ENCODE peak calls at places on chromosomes 7 and 10, in nine cellular contexts. One of them, this sample, is unnamed.

GRCh38 chr7:94145602-94146001 is 141.4 kb upstream of the BET1 start:
- DNase-seq in astrocyte of the cerebellum: no peak
- DNase-seq in retinal pigment epithelial cell: no peak
- DNase-seq in tibial artery: no peak
- DNase-seq in IMR-90: peak
- DNase-seq in cardiac fibroblast: peak
- DNase-seq in AG04450: no peak
- DNase-seq in fibroblast of pulmonary artery: peak
- DNase-seq in brain microvascular endothelial cell: no peak
- DNase-seq in this sample: no peak

GRCh38 chr10:45509491-45509890 is 135.5 kb downstream of the ALOX5 start:
- DNase-seq in retinal pigment epithelial cell: no peak
- DNase-seq in fibroblast of pulmonary artery: no peak
- DNase-seq in astrocyte of the cerebellum: no peak
- DNase-seq in cardiac fibroblast: no peak
- DNase-seq in AG04450: no peak
- DNase-seq in brain microvascular endothelial cell: no peak
- DNase-seq in tibial artery: no peak
- DNase-seq in IMR-90: no peak
- DNase-seq in this sample: no peak

GRCh38 chr10:132613566-132614348 is 76.2 kb downstream of the INPP5A start:
- DNase-seq in astrocyte of the cerebellum: no peak
- DNase-seq in cardiac fibroblast: no peak
- DNase-seq in fibroblast of pulmonary artery: no peak
- DNase-seq in IMR-90: no peak
- DNase-seq in tibial artery: no peak
- DNase-seq in AG04450: no peak
- DNase-seq in brain microvascular endothelial cell: no peak
- DNase-seq in retinal pigment epithelial cell: no peak
- DNase-seq in this sample: no peak

GRCh38 chr10:44353128-44353390 is 31.8 kb downstream of the CXCL12 start:
- DNase-seq in IMR-90: no peak
- DNase-seq in retinal pigment epithelial cell: no peak
- DNase-seq in tibial artery: peak
- DNase-seq in AG04450: no peak
- DNase-seq in astrocyte of the cerebellum: no peak
- DNase-seq in brain microvascular endothelial cell: no peak
- DNase-seq in cardiac fibroblast: no peak
- DNase-seq in fibroblast of pulmonary artery: no peak
- DNase-seq in this sample: no peak

GRCh38 chr7:100612730-100613446 is 548 bp downstream of the MOSPD3 start:
- DNase-seq in astrocyte of the cerebellum: no peak
- DNase-seq in tibial artery: peak
- DNase-seq in brain microvascular endothelial cell: no peak
- DNase-seq in fibroblast of pulmonary artery: no peak
- DNase-seq in cardiac fibroblast: no peak
- DNase-seq in IMR-90: no peak
- DNase-seq in retinal pigment epithelial cell: no peak
- DNase-seq in AG04450: no peak
- DNase-seq in this sample: no peak

GRCh38 chr10:79052311-79053080 is 16.3 kb upstream of the ZMIZ1 start:
- DNase-seq in cardiac fibroblast: no peak
- DNase-seq in retinal pigment epithelial cell: no peak
- DNase-seq in IMR-90: no peak
- DNase-seq in brain microvascular endothelial cell: no peak
- DNase-seq in AG04450: no peak
- DNase-seq in astrocyte of the cerebellum: no peak
- DNase-seq in tibial artery: peak
- DNase-seq in fibroblast of pulmonary artery: peak
- DNase-seq in this sample: no peak

GRCh38 chr10:102635377-102635776 is 8.9 kb upstream of the TRIM8 start:
- DNase-seq in tibial artery: no peak
- DNase-seq in brain microvascular endothelial cell: no peak
- DNase-seq in IMR-90: no peak
- DNase-seq in AG04450: no peak
- DNase-seq in cardiac fibroblast: no peak
- DNase-seq in fibroblast of pulmonary artery: no peak
- DNase-seq in astrocyte of the cerebellum: no peak
- DNase-seq in retinal pigment epithelial cell: no peak
- DNase-seq in this sample: no peak

GRCh38 chr7:79833616-79834015 is 301.0 kb upstream of the GNAI1 start:
- DNase-seq in fibroblast of pulmonary artery: no peak
- DNase-seq in cardiac fibroblast: no peak
- DNase-seq in tibial artery: no peak
- DNase-seq in astrocyte of the cerebellum: no peak
- DNase-seq in brain microvascular endothelial cell: no peak
- DNase-seq in IMR-90: peak
- DNase-seq in retinal pigment epithelial cell: no peak
- DNase-seq in AG04450: no peak
- DNase-seq in this sample: no peak

GRCh38 chr10:117391436-117392205 is 16.4 kb upstream of the PDZD8 start:
- DNase-seq in astrocyte of the cerebellum: peak
- DNase-seq in brain microvascular endothelial cell: no peak
- DNase-seq in tibial artery: no peak
- DNase-seq in retinal pigment epithelial cell: peak
- DNase-seq in fibroblast of pulmonary artery: peak
- DNase-seq in cardiac fibroblast: peak
- DNase-seq in AG04450: no peak
- DNase-seq in IMR-90: peak
- DNase-seq in this sample: no peak

GRCh38 chr7:104240400-104240799 is 32.6 kb upstream of the ORC5 start:
- DNase-seq in fibroblast of pulmonary artery: no peak
- DNase-seq in tibial artery: no peak
- DNase-seq in IMR-90: no peak
- DNase-seq in astrocyte of the cerebellum: no peak
- DNase-seq in retinal pigment epithelial cell: no peak
- DNase-seq in AG04450: no peak
- DNase-seq in cardiac fibroblast: no peak
- DNase-seq in brain microvascular endothelial cell: no peak
- DNase-seq in this sample: no peak

GRCh38 chr10:13617146-13617545 is 30.4 kb downstream of the PRPF18 start:
- DNase-seq in AG04450: no peak
- DNase-seq in fibroblast of pulmonary artery: no peak
- DNase-seq in brain microvascular endothelial cell: no peak
- DNase-seq in tibial artery: no peak
- DNase-seq in IMR-90: peak
- DNase-seq in astrocyte of the cerebellum: peak
- DNase-seq in cardiac fibroblast: no peak
- DNase-seq in retinal pigment epithelial cell: no peak
- DNase-seq in this sample: no peak

GRCh38 chr10:13614530-13615332 is 28.0 kb downstream of the PRPF18 start:
- DNase-seq in tibial artery: peak
- DNase-seq in astrocyte of the cerebellum: peak
- DNase-seq in brain microvascular endothelial cell: peak
- DNase-seq in IMR-90: peak
- DNase-seq in retinal pigment epithelial cell: peak
- DNase-seq in fibroblast of pulmonary artery: peak
- DNase-seq in cardiac fibroblast: no peak
- DNase-seq in AG04450: peak
- DNase-seq in this sample: no peak

GRCh38 chr10:13613519-13613918 is 26.8 kb downstream of the PRPF18 start:
- DNase-seq in IMR-90: peak
- DNase-seq in AG04450: no peak
- DNase-seq in fibroblast of pulmonary artery: peak
- DNase-seq in astrocyte of the cerebellum: peak
- DNase-seq in brain microvascular endothelial cell: peak
- DNase-seq in retinal pigment epithelial cell: peak
- DNase-seq in tibial artery: no peak
- DNase-seq in cardiac fibroblast: peak
- DNase-seq in this sample: no peak

GRCh38 chr10:13615650-13616049 is 28.9 kb downstream of the PRPF18 start:
- DNase-seq in cardiac fibroblast: no peak
- DNase-seq in retinal pigment epithelial cell: no peak
- DNase-seq in IMR-90: no peak
- DNase-seq in astrocyte of the cerebellum: no peak
- DNase-seq in brain microvascular endothelial cell: no peak
- DNase-seq in tibial artery: no peak
- DNase-seq in AG04450: no peak
- DNase-seq in fibroblast of pulmonary artery: no peak
- DNase-seq in this sample: no peak

GRCh38 chr10:13612654-13613373 is 26.0 kb downstream of the PRPF18 start:
- DNase-seq in retinal pigment epithelial cell: no peak
- DNase-seq in brain microvascular endothelial cell: no peak
- DNase-seq in tibial artery: no peak
- DNase-seq in cardiac fibroblast: no peak
- DNase-seq in IMR-90: no peak
- DNase-seq in fibroblast of pulmonary artery: no peak
- DNase-seq in AG04450: no peak
- DNase-seq in astrocyte of the cerebellum: no peak
- DNase-seq in this sample: no peak
- TF ChIP-seq CTCF in retinal pigment epithelial cell: peak
- TF ChIP-seq CTCF in brain microvascular endothelial cell: peak
- TF ChIP-seq CTCF in tibial artery: no peak
- TF ChIP-seq CTCF in cardiac fibroblast: no peak
- TF ChIP-seq CTCF in IMR-90: no peak
- TF ChIP-seq CTCF in fibroblast of pulmonary artery: no peak
- TF ChIP-seq CTCF in AG04450: peak
- TF ChIP-seq CTCF in astrocyte of the cerebellum: no peak
- TF ChIP-seq CTCF in this sample: peak

GRCh38 chr7:114923403-114923713 is 1.5 kb downstream of the MDFIC start:
- DNase-seq in AG04450: no peak
- DNase-seq in fibroblast of pulmonary artery: no peak
- DNase-seq in astrocyte of the cerebellum: no peak
- DNase-seq in cardiac fibroblast: no peak
- DNase-seq in IMR-90: no peak
- DNase-seq in retinal pigment epithelial cell: no peak
- DNase-seq in brain microvascular endothelial cell: no peak
- DNase-seq in tibial artery: no peak
- DNase-seq in this sample: no peak

GRCh38 chr7:114928060-114928459 is 6.2 kb downstream of the MDFIC start:
- DNase-seq in astrocyte of the cerebellum: no peak
- DNase-seq in retinal pigment epithelial cell: no peak
- DNase-seq in AG04450: no peak
- DNase-seq in tibial artery: no peak
- DNase-seq in fibroblast of pulmonary artery: no peak
- DNase-seq in IMR-90: no peak
- DNase-seq in cardiac fibroblast: no peak
- DNase-seq in brain microvascular endothelial cell: no peak
- DNase-seq in this sample: no peak

GRCh38 chr7:114922652-114923402 is 933 bp downstream of the MDFIC start:
- DNase-seq in IMR-90: peak
- DNase-seq in fibroblast of pulmonary artery: peak
- DNase-seq in retinal pigment epithelial cell: no peak
- DNase-seq in brain microvascular endothelial cell: peak
- DNase-seq in astrocyte of the cerebellum: no peak
- DNase-seq in tibial artery: peak
- DNase-seq in cardiac fibroblast: peak
- DNase-seq in AG04450: no peak
- DNase-seq in this sample: no peak

GRCh38 chr7:114924066-114924712 is 2.3 kb downstream of the MDFIC start:
- DNase-seq in AG04450: no peak
- DNase-seq in tibial artery: no peak
- DNase-seq in IMR-90: no peak
- DNase-seq in brain microvascular endothelial cell: no peak
- DNase-seq in fibroblast of pulmonary artery: no peak
- DNase-seq in retinal pigment epithelial cell: no peak
- DNase-seq in astrocyte of the cerebellum: no peak
- DNase-seq in cardiac fibroblast: no peak
- DNase-seq in this sample: no peak

GRCh38 chr7:114925443-114925842 is 3.5 kb downstream of the MDFIC start:
- DNase-seq in fibroblast of pulmonary artery: no peak
- DNase-seq in cardiac fibroblast: no peak
- DNase-seq in IMR-90: no peak
- DNase-seq in astrocyte of the cerebellum: no peak
- DNase-seq in brain microvascular endothelial cell: no peak
- DNase-seq in retinal pigment epithelial cell: no peak
- DNase-seq in AG04450: no peak
- DNase-seq in tibial artery: no peak
- DNase-seq in this sample: no peak
- H3K4me3 ChIP-seq in fibroblast of pulmonary artery: no peak
- H3K4me3 ChIP-seq in cardiac fibroblast: no peak
- H3K4me3 ChIP-seq in IMR-90: no peak
- H3K4me3 ChIP-seq in astrocyte of the cerebellum: no peak
- H3K4me3 ChIP-seq in brain microvascular endothelial cell: no peak
- H3K4me3 ChIP-seq in retinal pigment epithelial cell: no peak
- H3K4me3 ChIP-seq in AG04450: no peak
- H3K4me3 ChIP-seq in tibial artery: no peak
- H3K4me3 ChIP-seq in this sample: no peak

DNA sequence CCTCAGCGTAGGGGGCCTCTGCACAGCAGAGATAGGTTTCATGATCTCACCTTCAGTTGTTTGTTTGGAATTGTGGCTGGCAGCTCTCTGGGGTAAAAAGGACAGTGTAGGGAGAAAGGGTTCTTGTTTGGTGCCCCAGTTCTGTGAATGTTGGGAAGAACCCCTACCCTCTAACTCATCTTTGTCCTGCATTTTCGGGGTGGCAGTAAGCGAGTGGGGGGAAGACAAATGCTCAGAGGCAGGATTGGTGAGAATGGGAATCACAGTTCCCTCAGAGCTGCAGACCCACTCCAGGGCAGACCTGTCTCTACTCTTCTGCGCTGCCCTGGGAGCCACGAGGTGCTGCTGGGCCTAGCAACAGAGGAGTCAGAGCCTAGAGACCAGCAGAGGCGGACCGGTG is 1.8 kb upstream of the LBX1 start:
- DNase-seq in retinal pigment epithelial cell: no peak
- DNase-seq in brain microvascular endothelial cell: no peak
- DNase-seq in AG04450: no peak
- DNase-seq in fibroblast of pulmonary artery: no peak
- DNase-seq in tibial artery: no peak
- DNase-seq in cardiac fibroblast: no peak
- DNase-seq in IMR-90: no peak
- DNase-seq in astrocyte of the cerebellum: no peak
- DNase-seq in this sample: no peak
- TF ChIP-seq CTCF in retinal pigment epithelial cell: no peak
- TF ChIP-seq CTCF in brain microvascular endothelial cell: no peak
- TF ChIP-seq CTCF in AG04450: no peak
- TF ChIP-seq CTCF in fibroblast of pulmonary artery: no peak
- TF ChIP-seq CTCF in tibial artery: no peak
- TF ChIP-seq CTCF in cardiac fibroblast: no peak
- TF ChIP-seq CTCF in IMR-90: no peak
- TF ChIP-seq CTCF in astrocyte of the cerebellum: no peak
- TF ChIP-seq CTCF in this sample: no peak

GRCh38 chr10:89346264-89346971 is 18.6 kb downstream of the IFIT3 start:
- DNase-seq in cardiac fibroblast: peak
- DNase-seq in AG04450: no peak
- DNase-seq in brain microvascular endothelial cell: no peak
- DNase-seq in astrocyte of the cerebellum: no peak
- DNase-seq in fibroblast of pulmonary artery: peak
- DNase-seq in IMR-90: peak
- DNase-seq in retinal pigment epithelial cell: no peak
- DNase-seq in tibial artery: no peak
- DNase-seq in this sample: no peak
- H3K4me3 ChIP-seq in cardiac fibroblast: no peak
- H3K4me3 ChIP-seq in AG04450: no peak
- H3K4me3 ChIP-seq in brain microvascular endothelial cell: no peak
- H3K4me3 ChIP-seq in astrocyte of the cerebellum: no peak
- H3K4me3 ChIP-seq in fibroblast of pulmonary artery: no peak
- H3K4me3 ChIP-seq in IMR-90: no peak
- H3K4me3 ChIP-seq in retinal pigment epithelial cell: no peak
- H3K4me3 ChIP-seq in tibial artery: no peak
- H3K4me3 ChIP-seq in this sample: no peak

GRCh38 chr7:123367508-123368122 is 166.8 kb downstream of the IQUB start:
- DNase-seq in cardiac fibroblast: peak
- DNase-seq in IMR-90: no peak
- DNase-seq in fibroblast of pulmonary artery: peak
- DNase-seq in brain microvascular endothelial cell: peak
- DNase-seq in AG04450: no peak
- DNase-seq in astrocyte of the cerebellum: peak
- DNase-seq in tibial artery: no peak
- DNase-seq in retinal pigment epithelial cell: no peak
- DNase-seq in this sample: no peak
- TF ChIP-seq CTCF in cardiac fibroblast: peak
- TF ChIP-seq CTCF in IMR-90: peak
- TF ChIP-seq CTCF in fibroblast of pulmonary artery: peak
- TF ChIP-seq CTCF in brain microvascular endothelial cell: peak
- TF ChIP-seq CTCF in AG04450: peak
- TF ChIP-seq CTCF in astrocyte of the cerebellum: peak
- TF ChIP-seq CTCF in tibial artery: peak
- TF ChIP-seq CTCF in retinal pigment epithelial cell: peak
- TF ChIP-seq CTCF in this sample: peak

GRCh38 chr7:30706316-30706715 is 24.1 kb upstream of the CRHR2 start:
- DNase-seq in IMR-90: no peak
- DNase-seq in fibroblast of pulmonary artery: no peak
- DNase-seq in astrocyte of the cerebellum: no peak
- DNase-seq in cardiac fibroblast: no peak
- DNase-seq in brain microvascular endothelial cell: no peak
- DNase-seq in tibial artery: no peak
- DNase-seq in retinal pigment epithelial cell: no peak
- DNase-seq in AG04450: no peak
- DNase-seq in this sample: no peak
- H3K4me3 ChIP-seq in IMR-90: no peak
- H3K4me3 ChIP-seq in fibroblast of pulmonary artery: no peak
- H3K4me3 ChIP-seq in astrocyte of the cerebellum: no peak
- H3K4me3 ChIP-seq in cardiac fibroblast: no peak
- H3K4me3 ChIP-seq in brain microvascular endothelial cell: no peak
- H3K4me3 ChIP-seq in tibial artery: no peak
- H3K4me3 ChIP-seq in retinal pigment epithelial cell: no peak
- H3K4me3 ChIP-seq in AG04450: no peak
- H3K4me3 ChIP-seq in this sample: no peak